ENCODE peak calls at places on chromosomes 13 and 19, in seven cellular contexts. C is left kidney; Y is T-cell; A is stimulated activated CD4-positive, alpha-beta T cell treated with anti-CD3 and anti-CD28 coated beads, Interleukin-4, amount 100 ng/mL, for 1 hour; E is HEK293T; D is activated T-cell treated with anti-CD3 and anti-CD28 coated beads for 1 hour; Z is iris pigment epithelial cell. H is an unnamed sample.

GRCh38 chr19:2291185-2291751 is 9.3 kb upstream of the PEAK3 start:
- DNase-seq in C (peak), Y (no peak), A (no peak), E (no peak), D (no peak), Z (no peak), H (peak)

GRCh38 chr19:58554494-58555368 is at the start of gene CHMP2A:
- DNase-seq in C (peak), Y (peak), A (peak), E (peak), D (peak), Z (peak), H (no peak)

GRCh38 chr13:91296011-91296410 is 51.5 kb upstream of the MIR17HG start:
- DNase-seq in C (no peak), Y (no peak), A (no peak), E (no peak), D (no peak), Z (no peak), H (peak)

GRCh38 chr19:33365676-33366075 is 7.8 kb upstream of the CEBPG start:
- DNase-seq in C (no peak), Y (no peak), A (no peak), E (no peak), D (no peak), Z (no peak), H (no peak)

GRCh38 chr13:30331331-30331771 is 24.0 kb upstream of the KATNAL1 start:
- DNase-seq in C (no peak), Y (no peak), A (no peak), E (no peak), D (no peak), Z (no peak), H (peak)

GRCh38 chr19:11092181-11092538 is 2.9 kb downstream of the LDLR start:
- DNase-seq in C (no peak), Y (no peak), A (no peak), E (no peak), D (no peak), Z (peak), H (no peak)

GRCh38 chr13:39012608-39013007 is 22.0 kb upstream of the STOML3 start:
- DNase-seq in C (no peak), Y (no peak), A (no peak), E (peak), D (no peak), Z (no peak), H (no peak)

GRCh38 chr13:43470610-43471009 is 316.2 kb downstream of the ENOX1 start:
- DNase-seq in C (no peak), Y (no peak), A (no peak), E (no peak), D (no peak), Z (no peak), H (no peak)

GRCh38 chr13:40672310-40673060 is 6.0 kb upstream of the FOXO1 start:
- DNase-seq in C (peak), Y (no peak), A (no peak), E (peak), D (no peak), Z (peak), H (peak)

GRCh38 chr13:51769455-51770127 is 34.4 kb downstream of the DHRS12 start:
- DNase-seq in C (no peak), Y (no peak), A (no peak), E (no peak), D (no peak), Z (no peak), H (no peak)

GRCh38 chr13:20825476-20825875 is 51.7 kb upstream of the EEF1AKMT1 start:
- DNase-seq in C (no peak), Y (no peak), A (no peak), E (no peak), D (no peak), Z (peak), H (no peak)

GRCh38 chr19:21398851-21399250 is 1.9 kb downstream of the ZNF493 start:
- DNase-seq in C (no peak), Y (no peak), A (no peak), E (no peak), D (no peak), Z (peak), H (no peak)

GRCh38 chr13:73039201-73040108 is 19.4 kb upstream of the KLF5 start:
- DNase-seq in C (no peak), Y (no peak), A (no peak), E (no peak), D (no peak), Z (peak), H (peak)

GRCh38 chr19:720691-721160 is 12.0 kb downstream of the PALM start:
- DNase-seq in C (peak), Y (no peak), A (no peak), E (no peak), D (no peak), Z (no peak), H (no peak)

GRCh38 chr19:18489627-18490184 is 32.2 kb downstream of the ELL start:
- DNase-seq in C (no peak), Y (no peak), A (no peak), E (no peak), D (no peak), Z (no peak), H (no peak)

GRCh38 chr13:97411894-97412460 is 22.0 kb upstream of the RAP2A start:
- DNase-seq in C (no peak), Y (no peak), A (no peak), E (no peak), D (no peak), Z (no peak), H (no peak)

GRCh38 chr13:30266751-30267150 is 40.6 kb downstream of the KATNAL1 start:
- DNase-seq in C (peak), Y (no peak), A (no peak), E (no peak), D (no peak), Z (no peak), H (no peak)

GRCh38 chr19:7294571-7295212 is 478 bp upstream of the INSR start:
- DNase-seq in C (peak), Y (no peak), A (peak), E (peak), D (no peak), Z (peak), H (peak)

GRCh38 chr19:34678421-34678820 is 943 bp downstream of the ZNF302 start:
- DNase-seq in C (no peak), Y (no peak), A (no peak), E (no peak), D (no peak), Z (no peak), H (peak)

GRCh38 chr19:45470147-45471081 is 2.6 kb downstream of the FOSB start:
- DNase-seq in C (no peak), Y (no peak), A (no peak), E (no peak), D (no peak), Z (peak), H (no peak)

GRCh38 chr19:41399091-41399490 is 1.5 kb downstream of the BCKDHA start:
- DNase-seq in C (no peak), Y (no peak), A (no peak), E (no peak), D (no peak), Z (no peak), H (no peak)

GRCh38 chr19:30587869-30588268 is 215.7 kb downstream of the ZNF536 start:
- DNase-seq in C (no peak), Y (no peak), A (no peak), E (no peak), D (no peak), Z (no peak), H (no peak)

GRCh38 chr13:86909318-86909717 is 761.9 kb upstream of the SLITRK5 start:
- DNase-seq in C (no peak), Y (no peak), A (no peak), E (no peak), D (no peak), Z (no peak), H (no peak)

GRCh38 chr13:50843256-50844043 is at the start of gene DLEU7:
- DNase-seq in C (peak), Y (no peak), A (no peak), E (no peak), D (no peak), Z (no peak), H (no peak)

GRCh38 chr13:74015137-74015536 is 119.1 kb downstream of the KLF12 start:
- DNase-seq in C (no peak), Y (no peak), A (no peak), E (peak), D (no peak), Z (peak), H (no peak)

GRCh38 chr13:42048323-42048624 is 174 bp upstream of the DGKH start:
- DNase-seq in C (no peak), Y (no peak), A (no peak), E (no peak), D (no peak), Z (peak), H (no peak)

GRCh38 chr13:40318366-40318765 is 348.1 kb downstream of the FOXO1 start:
- DNase-seq in C (no peak), Y (no peak), A (no peak), E (peak), D (no peak), Z (peak), H (peak)

GRCh38 chr13:112575680-112576079 is 12.3 kb downstream of the TUBGCP3 start:
- DNase-seq in C (no peak), Y (no peak), A (no peak), E (no peak), D (no peak), Z (peak), H (no peak)

GRCh38 chr13:20528451-20528850 is 2.8 kb upstream of the CRYL1 start:
- DNase-seq in C (no peak), Y (no peak), A (no peak), E (no peak), D (no peak), Z (no peak), H (no peak)

GRCh38 chr13:113836917-113837553 is 26.8 kb downstream of the GAS6 start:
- DNase-seq in C (no peak), Y (no peak), A (no peak), E (no peak), D (no peak), Z (peak), H (peak)

GRCh38 chr19:48135411-48135810 is 24.8 kb upstream of the PLA2G4C start:
- DNase-seq in C (no peak), Y (no peak), A (peak), E (no peak), D (no peak), Z (no peak), H (peak)

GRCh38 chr19:49890349-49891311 is 6.1 kb downstream of the IL4I1 start:
- DNase-seq in C (no peak), Y (peak), A (peak), E (peak), D (peak), Z (no peak), H (peak)

GRCh38 chr19:35268546-35269424 is at the start of gene USF2:
- DNase-seq in C (peak), Y (peak), A (peak), E (peak), D (peak), Z (peak), H (peak)

GRCh38 chr19:8639821-8640401 is 9.5 kb downstream of the NFILZ start:
- DNase-seq in C (no peak), Y (no peak), A (no peak), E (no peak), D (no peak), Z (peak), H (no peak)

GRCh38 chr19:30004403-30004802 is 62.4 kb downstream of the URI1 start:
- DNase-seq in C (peak), Y (no peak), A (no peak), E (no peak), D (no peak), Z (no peak), H (peak)